ENCODE peak calls at places on chromosome 1, in ten cellular contexts. B is uterus, G is lung, P is cardiac muscle cell, X is pancreas, K is GM23338, Y is IMR-90, D is Panc1, Z is suprapubic skin, S is mammary epithelial cell. U is an unnamed sample.

GRCh38 chr1:204130178-204130577 is 21.7 kb downstream of the ETNK2 start:
- DNase-seq in K (peak), P (no peak), Z (no peak), G (no peak), X (peak), D (no peak), B (peak), Y (no peak), S (no peak), U (no peak)

GRCh38 chr1:233972563-233972950 is 68.1 kb downstream of the SLC35F3 start:
- DNase-seq in B (no peak), P (no peak), X (no peak), K (no peak), Z (no peak), G (no peak), Y (no peak), S (no peak), D (peak), U (no peak)

GRCh38 chr1:205974712-205975111 is 28.5 kb downstream of the RAB7B start:
- DNase-seq in Z (no peak), B (no peak), Y (no peak), X (no peak), D (no peak), K (no peak), S (no peak), G (no peak), P (no peak), U (no peak)

GRCh38 chr1:117656202-117656641 is 50.4 kb downstream of the TENT5C start:
- DNase-seq in S (no peak), G (no peak), K (no peak), Z (no peak), B (no peak), X (no peak), Y (no peak), P (no peak), D (no peak), U (no peak)

GRCh38 chr1:86151427-86151826 is 5.1 kb downstream of the COL24A1 start:
- DNase-seq in G (no peak), Y (peak), D (no peak), P (no peak), S (no peak), X (no peak), B (no peak), K (no peak), Z (no peak), U (no peak)

GRCh38 chr1:153122831-153123421 is 9.6 kb upstream of the SPRR2F start:
- DNase-seq in S (peak), K (peak), P (peak), B (no peak), G (no peak), X (peak), Y (no peak), D (no peak), Z (no peak), U (no peak)

GRCh38 chr1:238176441-238176840 is 285.7 kb upstream of the ZP4 start:
- DNase-seq in Y (no peak), S (no peak), Z (no peak), P (no peak), D (no peak), G (no peak), K (peak), B (no peak), X (no peak), U (no peak)

GRCh38 chr1:27937524-27937836 is 2.7 kb downstream of the SMPDL3B start:
- DNase-seq in D (no peak), Y (no peak), X (no peak), G (no peak), S (no peak), P (no peak), K (no peak), Z (no peak), B (no peak), U (no peak)

GRCh38 chr1:42777860-42778259 is 6.9 kb upstream of the TMEM269 start:
- DNase-seq in B (no peak), Y (peak), D (no peak), K (peak), Z (no peak), S (no peak), P (peak), X (no peak), G (no peak), U (no peak)

GRCh38 chr1:214044438-214045214 is 56.9 kb downstream of the PROX1 start:
- DNase-seq in Y (no peak), P (no peak), X (peak), Z (no peak), K (peak), D (no peak), B (no peak), S (no peak), G (no peak), U (no peak)

GRCh38 chr1:155007253-155007828 is 4.7 kb downstream of the ZBTB7B start:
- DNase-seq in S (no peak), D (no peak), Y (no peak), P (no peak), K (no peak), X (peak), G (no peak), Z (no peak), B (no peak), U (no peak)

DNA sequence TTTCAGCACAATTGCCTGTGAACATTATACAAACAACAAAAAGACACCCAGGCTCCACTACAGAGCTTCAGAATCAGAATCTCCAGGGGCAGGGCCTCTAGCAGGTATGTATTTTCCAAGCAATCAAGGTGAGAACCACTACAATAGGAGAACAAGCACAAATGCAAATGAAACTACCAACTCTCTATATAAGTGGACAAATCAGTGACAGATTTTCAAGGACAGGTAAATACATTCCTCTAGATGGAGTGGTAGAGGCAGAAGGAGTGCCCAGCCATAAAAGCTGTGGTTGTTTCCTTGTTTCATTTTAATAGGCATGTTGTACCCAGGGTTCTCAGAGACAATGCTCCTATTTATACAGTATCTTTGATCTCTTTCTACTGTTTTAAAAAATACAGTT is 20.1 kb upstream of the CCDC17 start:
- DNase-seq in G (no peak), D (no peak), S (peak), X (no peak), Y (no peak), Z (no peak), K (peak), P (no peak), B (no peak), U (no peak)
- TF ChIP-seq CTCF in G (no peak), D (peak), S (peak), X (no peak), Y (no peak), Z (no peak), K (peak), P (no peak), B (no peak), U (no peak)

GRCh38 chr1:101376121-101377095 is 139.6 kb downstream of the S1PR1 start:
- DNase-seq in D (no peak), G (no peak), Z (no peak), X (no peak), Y (no peak), S (no peak), B (no peak), P (no peak), K (no peak), U (no peak)
- H3K27ac ChIP-seq in D (no peak), G (peak), Z (no peak), X (no peak), Y (no peak), S (no peak), B (no peak), P (no peak), K (no peak), U (no peak)

DNA sequence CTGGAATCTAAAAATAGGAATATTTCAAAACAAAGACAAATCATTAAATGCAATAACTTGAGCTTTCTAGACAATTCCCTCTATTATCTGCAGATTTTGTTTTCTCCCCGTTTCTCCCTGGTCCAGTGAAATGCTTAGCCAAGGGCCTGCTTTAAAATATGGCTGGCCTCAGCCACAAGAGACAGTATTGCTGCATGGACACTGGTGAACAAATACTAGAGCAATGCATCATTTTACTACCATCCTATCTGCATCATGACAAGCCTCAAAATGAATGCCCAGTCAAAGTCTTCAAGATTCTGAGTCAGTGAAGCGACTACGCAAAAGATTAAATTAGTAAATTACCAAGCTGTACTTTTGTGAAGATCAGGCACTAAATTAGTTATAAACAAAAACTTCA is 80.5 kb downstream of the ENAH start:
- DNase-seq in P (no peak), Z (no peak), K (no peak), S (no peak), D (no peak), Y (peak), X (no peak), G (no peak), B (no peak), U (no peak)
- TF ChIP-seq CTCF in P (peak), Z (no peak), K (no peak), S (peak), D (peak), Y (peak), X (no peak), G (no peak), B (peak), U (no peak)

DNA sequence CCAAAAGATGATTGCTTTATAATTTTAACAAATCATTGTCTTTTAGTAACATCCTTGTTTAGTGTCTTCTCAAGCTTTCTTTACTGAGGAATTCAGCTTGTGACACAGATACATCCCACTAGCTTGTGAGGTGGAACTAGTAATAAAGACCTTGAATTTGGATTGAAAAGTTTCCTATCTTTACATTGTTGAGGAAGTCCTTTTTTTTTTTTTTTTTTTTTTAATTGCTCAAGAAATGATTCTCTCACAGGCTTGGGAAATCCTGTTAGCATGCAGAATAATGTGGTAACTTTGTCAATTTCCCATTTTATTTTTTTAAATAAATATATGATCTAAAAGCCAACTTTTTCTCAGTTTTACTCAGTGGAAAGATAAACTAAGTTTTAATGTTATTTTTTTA is 15.8 kb downstream of the DENND2D start:
- DNase-seq in S (no peak), B (no peak), D (no peak), P (no peak), K (no peak), Z (no peak), Y (no peak), X (no peak), G (no peak), U (no peak)
- H3K27ac ChIP-seq in S (no peak), B (no peak), D (no peak), P (no peak), K (no peak), Z (no peak), Y (no peak), X (no peak), G (no peak), U (no peak)

GRCh38 chr1:8464377-8464776 is 146.5 kb downstream of the SLC45A1 start:
- DNase-seq in S (no peak), Y (no peak), X (no peak), Z (no peak), K (peak), P (peak), G (peak), B (no peak), D (no peak), U (no peak)

GRCh38 chr1:8461341-8462110 is 143.6 kb downstream of the SLC45A1 start:
- DNase-seq in G (no peak), S (no peak), B (no peak), P (no peak), K (no peak), X (no peak), Z (no peak), D (no peak), Y (no peak), U (no peak)

GRCh38 chr1:8462298-8462946 is 144.5 kb downstream of the SLC45A1 start:
- DNase-seq in K (no peak), D (no peak), Z (no peak), Y (no peak), X (no peak), G (no peak), S (no peak), B (no peak), P (no peak), U (no peak)

GRCh38 chr1:8464987-8465386 is 147.1 kb downstream of the SLC45A1 start:
- DNase-seq in Z (no peak), B (no peak), P (no peak), K (no peak), X (no peak), Y (peak), D (no peak), S (no peak), G (no peak), U (no peak)

DNA sequence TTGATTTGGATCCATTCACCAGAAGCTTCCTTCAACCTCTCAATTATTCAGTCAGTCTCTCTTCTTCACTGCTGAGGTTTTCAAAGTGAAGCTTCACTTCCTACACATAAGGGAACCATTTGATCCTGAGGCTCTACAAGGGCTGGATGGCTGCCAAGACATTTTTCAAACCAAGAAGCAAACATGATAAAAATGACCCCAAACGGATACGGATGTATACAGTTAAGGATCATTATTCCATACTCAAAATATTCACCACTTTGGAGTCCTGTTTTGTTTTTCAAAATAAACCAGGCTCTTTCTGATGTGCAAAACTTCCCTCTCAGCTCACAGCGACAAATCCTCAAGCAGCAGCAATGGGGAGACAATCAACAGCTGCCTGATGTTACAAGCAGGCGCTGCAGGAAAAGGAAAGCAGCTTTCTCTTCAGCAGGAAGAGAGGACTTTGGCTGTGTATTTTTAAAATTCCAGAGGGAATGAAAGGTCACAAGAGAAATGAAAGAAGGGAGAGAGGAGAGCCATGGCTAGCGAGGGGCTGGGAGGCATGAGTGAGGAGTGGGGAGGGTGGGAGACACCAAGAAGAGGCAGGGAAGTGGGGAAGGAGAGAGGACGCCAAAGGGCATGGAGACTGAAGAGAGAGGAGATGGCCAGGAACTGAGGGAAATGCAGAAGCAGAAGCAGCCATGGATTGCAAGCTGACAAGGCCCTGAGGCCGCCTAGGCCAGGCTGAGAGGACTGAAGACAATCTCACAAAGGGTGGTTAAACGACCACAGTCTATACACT is 145.4 kb downstream of the SLC45A1 start:
- DNase-seq in B (peak), G (no peak), Z (no peak), K (no peak), S (no peak), Y (peak), P (peak), X (no peak), D (no peak), U (no peak)
- TF ChIP-seq CTCF in B (no peak), G (no peak), Z (no peak), K (no peak), S (no peak), Y (no peak), P (no peak), X (no peak), D (no peak), U (no peak)

DNA sequence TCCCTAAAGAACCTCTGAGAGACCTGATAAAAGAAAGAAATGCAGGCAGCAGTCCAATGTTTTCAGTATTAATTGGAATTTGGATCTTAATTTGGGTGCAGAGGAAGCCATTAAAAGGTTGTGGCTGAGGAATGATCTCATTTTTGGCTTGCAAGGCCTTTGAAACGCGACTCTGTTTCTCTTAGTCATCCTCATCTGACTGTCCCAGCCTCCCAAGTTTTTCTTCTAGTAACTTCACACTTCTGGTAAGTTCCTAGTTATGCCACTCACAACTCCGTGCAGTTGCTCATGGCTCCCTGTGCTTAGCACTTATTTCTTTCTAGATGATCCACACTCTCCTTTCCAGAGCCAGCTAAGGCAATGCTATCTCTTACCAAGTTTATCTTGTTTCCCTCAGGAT is 147.4 kb upstream of the USP24 start:
- DNase-seq in Y (peak), G (no peak), Z (no peak), D (no peak), B (peak), X (no peak), K (no peak), P (no peak), S (peak), U (no peak)
- H3K27ac ChIP-seq in Y (no peak), G (no peak), Z (peak), D (no peak), B (peak), X (no peak), K (no peak), P (no peak), S (no peak), U (no peak)

GRCh38 chr1:44810101-44810761 is 1.9 kb downstream of the BTBD19 start:
- DNase-seq in P (no peak), S (no peak), Z (peak), Y (no peak), D (no peak), X (peak), K (no peak), B (no peak), G (peak), U (peak)

GRCh38 chr1:44811234-44811633 is 2.9 kb downstream of the BTBD19 start:
- DNase-seq in K (no peak), Z (peak), D (no peak), S (no peak), B (peak), Y (no peak), G (no peak), P (no peak), X (no peak), U (no peak)

GRCh38 chr1:44807364-44808062 is 362 bp upstream of the DYNLT4 start:
- DNase-seq in S (peak), K (peak), Z (peak), G (peak), X (peak), Y (peak), P (peak), D (peak), B (peak), U (peak)

GRCh38 chr1:44808063-44808937 is at the start of gene BTBD19:
- DNase-seq in X (peak), B (peak), S (no peak), P (peak), Y (peak), G (peak), D (no peak), K (peak), Z (peak), U (peak)

DNA sequence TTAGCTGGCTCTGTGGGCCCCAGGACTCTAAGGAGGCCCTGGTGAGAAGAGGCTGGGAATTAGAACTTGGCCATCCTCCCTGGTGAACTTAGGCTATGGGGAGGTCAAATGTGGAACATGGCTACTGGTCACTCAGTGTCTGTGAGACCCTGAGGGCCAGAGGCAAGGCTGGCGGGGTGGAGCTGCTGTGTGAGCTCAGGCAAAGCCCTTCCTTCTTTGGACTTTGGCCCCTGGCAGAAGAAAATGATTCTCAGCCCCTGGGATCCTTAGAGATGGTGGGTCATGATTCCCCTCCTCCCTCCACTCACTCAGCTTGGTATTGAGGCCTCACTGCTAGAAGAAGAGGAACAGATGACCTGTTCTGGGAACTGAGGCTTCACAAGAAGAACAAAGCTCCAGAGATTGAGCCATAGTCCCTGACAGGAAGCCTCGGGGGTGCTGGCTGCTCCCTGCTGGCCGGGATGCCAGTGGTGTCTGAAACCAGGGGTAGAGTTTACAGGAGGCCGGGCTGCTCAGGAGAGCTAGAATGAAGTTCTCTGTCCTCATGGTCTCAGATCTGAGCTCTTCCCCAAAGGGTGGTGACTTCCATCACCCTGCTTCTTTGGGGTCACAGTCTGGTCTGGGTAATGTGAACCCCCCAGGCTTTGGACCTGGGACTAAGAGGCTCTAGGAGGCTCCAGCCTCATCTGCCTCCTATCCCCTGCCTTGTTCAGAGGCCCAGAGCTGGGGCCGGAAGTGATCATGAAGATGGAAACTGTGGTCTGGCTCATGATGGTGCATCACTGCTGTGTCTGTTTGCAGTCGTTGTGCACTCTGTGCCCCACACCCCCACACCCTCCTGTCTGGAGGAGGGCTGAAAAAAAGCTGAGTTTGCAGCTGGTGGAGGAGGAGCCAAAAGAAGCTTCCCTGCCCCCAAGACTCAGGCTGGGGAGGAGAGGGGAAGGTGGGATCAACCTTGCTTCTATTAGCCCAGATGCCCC is 905 bp downstream of the BTBD19 start:
- DNase-seq in Y (peak), D (no peak), P (no peak), B (peak), Z (peak), G (peak), X (no peak), S (no peak), K (no peak), U (peak)
- TF ChIP-seq CTCF in Y (peak), D (no peak), P (peak), B (no peak), Z (no peak), G (no peak), X (no peak), S (no peak), K (no peak), U (no peak)

DNA sequence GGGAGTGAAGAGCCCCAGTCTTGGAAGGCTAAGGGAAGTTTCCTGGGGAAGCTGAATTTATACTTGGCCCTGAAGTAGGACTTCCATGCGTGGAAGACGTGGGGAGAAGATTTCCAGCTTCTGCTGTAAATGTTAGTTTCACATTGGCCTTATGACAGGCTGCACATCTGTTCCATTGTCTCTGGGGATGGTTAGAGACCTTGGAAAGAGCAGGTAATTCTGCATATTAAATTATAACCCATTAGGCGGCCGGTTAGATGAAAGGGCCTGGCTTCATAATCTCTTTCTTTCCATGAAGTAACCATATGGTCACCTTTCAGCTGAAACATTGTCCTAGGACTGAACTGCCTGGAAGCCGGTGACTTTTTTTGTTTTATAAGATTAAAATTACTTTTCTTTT is 37.5 kb downstream of the DPT start:
- DNase-seq in B (no peak), S (no peak), D (no peak), Y (no peak), G (no peak), K (no peak), X (no peak), P (no peak), Z (no peak), U (no peak)
- H3K27ac ChIP-seq in B (no peak), S (no peak), D (no peak), Y (no peak), G (no peak), K (no peak), X (peak), P (no peak), Z (no peak), U (no peak)

U was measured in dorsolateral prefrontal cortex.